ENCODE peak calls at places on chromosomes 6 and 20, in seven cellular contexts. R, K, V, Q, I, W and B are unnamed samples.

GRCh38 chr6:143039548-143039947 is 21.1 kb upstream of the AIG1 start:
- DNase-seq in R (no peak), K (no peak), V (no peak), Q (no peak), I (no peak), W (no peak), B (no peak)

GRCh38 chr6:33078919-33079521 is 3.2 kb downstream of the HLA-DPB1 start:
- DNase-seq in R (no peak), K (no peak), V (no peak), Q (no peak), I (no peak), W (no peak), B (no peak)

GRCh38 chr6:108078191-108078590 is 3.6 kb upstream of the OSTM1 start:
- DNase-seq in R (no peak), K (peak; percentile 4), V (no peak), Q (no peak), I (no peak), W (no peak), B (no peak)

GRCh38 chr6:106434530-106434929 is 74.0 kb downstream of the CRYBG1 start:
- DNase-seq in R (no peak), K (no peak), V (no peak), Q (no peak), I (no peak), W (no peak), B (no peak)

GRCh38 chr6:31558631-31559500 is 11.5 kb downstream of the NFKBIL1 start:
- DNase-seq in R (peak; percentile 50), K (no peak), V (no peak), Q (peak; percentile 79), I (peak; percentile 75), W (peak; percentile 74), B (no peak)

GRCh38 chr6:105993769-105994521 is 92.2 kb upstream of the PRDM1 start:
- DNase-seq in R (peak; percentile 30), K (no peak), V (peak; percentile 63), Q (peak; percentile 53), I (no peak), W (peak; percentile 70), B (no peak)

GRCh38 chr20:15875446-15875845 is 697.8 kb downstream of the KIF16B start:
- DNase-seq in R (no peak), K (no peak), V (no peak), Q (no peak), I (no peak), W (no peak), B (no peak)

GRCh38 chr6:2222275-2222842 is 23.0 kb downstream of the GMDS start:
- DNase-seq in R (no peak), K (no peak), V (no peak), Q (no peak), I (no peak), W (no peak), B (no peak)

GRCh38 chr6:33748851-33749250 is 2.1 kb upstream of the IP6K3 start:
- DNase-seq in R (no peak), K (no peak), V (no peak), Q (no peak), I (no peak), W (no peak), B (no peak)

GRCh38 chr20:39291301-39291700 is 329.2 kb downstream of the DHX35 start:
- DNase-seq in R (no peak), K (no peak), V (no peak), Q (no peak), I (no peak), W (no peak), B (no peak)

GRCh38 chr6:121222656-121223055 is 111.6 kb downstream of the TBC1D32 start:
- DNase-seq in R (no peak), K (peak; percentile 48), V (no peak), Q (no peak), I (peak; percentile 7), W (no peak), B (peak; percentile 45)

GRCh38 chr6:104887350-104887749 is 27.6 kb upstream of the HACE1 start:
- DNase-seq in R (no peak), K (no peak), V (peak; percentile 5), Q (peak; percentile 5), I (peak; percentile 30), W (no peak), B (peak; percentile 9)

GRCh38 chr20:58131111-58131510 is 97.3 kb downstream of the ANKRD60 start:
- DNase-seq in R (no peak), K (no peak), V (no peak), Q (no peak), I (no peak), W (no peak), B (peak; percentile 60)

GRCh38 chr20:10523438-10523837 is 88.3 kb downstream of the SLX4IP start:
- DNase-seq in R (no peak), K (no peak), V (no peak), Q (no peak), I (no peak), W (no peak), B (no peak)

GRCh38 chr20:30963591-30963990 is 293.9 kb upstream of the DEFB115 start:
- DNase-seq in R (no peak), K (no peak), V (no peak), Q (no peak), I (no peak), W (no peak), B (no peak)

GRCh38 chr6:15621203-15622044 is 41.4 kb downstream of the DTNBP1 start:
- DNase-seq in R (no peak), K (no peak), V (no peak), Q (peak; percentile 22), I (no peak), W (peak; percentile 81), B (peak; percentile 11)

GRCh38 chr6:111534366-111534765 is 51.3 kb upstream of the REV3L start:
- DNase-seq in R (no peak), K (no peak), V (peak; percentile 28), Q (no peak), I (no peak), W (no peak), B (no peak)

GRCh38 chr6:6699741-6700367 is 111.3 kb downstream of the LY86 start:
- DNase-seq in R (no peak), K (peak; percentile 84), V (peak; percentile 97), Q (no peak), I (no peak), W (no peak), B (peak; percentile 90)

GRCh38 chr6:24391208-24391607 is 11.5 kb upstream of the MRS2 start:
- DNase-seq in R (no peak), K (no peak), V (no peak), Q (no peak), I (no peak), W (no peak), B (no peak)

GRCh38 chr6:82040405-82041221 is 206.9 kb downstream of the IBTK start:
- DNase-seq in R (no peak), K (no peak), V (peak; percentile 43), Q (peak; percentile 3), I (peak; percentile 24), W (no peak), B (peak; percentile 64)

GRCh38 chr6:156869986-156870398 is 92.8 kb downstream of the ARID1B start:
- DNase-seq in R (no peak), K (no peak), V (no peak), Q (no peak), I (no peak), W (no peak), B (no peak)